ENCODE peak calls at places on chromosomes 3 and 15, in eight cellular contexts. V, Z, O, C, D, W, G and X are unnamed samples.

GRCh38 chr3:36993326-36994283 is at the start of gene MLH1:
- DNase-seq in V (peak; percentile 94), Z (peak; percentile 99), O (peak; percentile 98), C (peak; percentile 100), D (peak; percentile 100), W (peak; percentile 97), G (peak; percentile 100), X (peak; percentile 96)

GRCh38 chr3:2300938-2301337 is 202.3 kb downstream of the CNTN4 start:
- DNase-seq in V (no peak), Z (no peak), O (no peak), C (no peak), D (no peak), W (no peak), G (no peak), X (no peak)

GRCh38 chr3:136783708-136784191 is 31.6 kb upstream of the STAG1 start:
- DNase-seq in V (no peak), Z (no peak), O (no peak), C (no peak), D (peak; percentile 25), W (no peak), G (peak; percentile 16), X (no peak)

GRCh38 chr3:50585919-50586762 is 16.8 kb downstream of the HEMK1 start:
- DNase-seq in V (no peak), Z (no peak), O (no peak), C (no peak), D (no peak), W (no peak), G (no peak), X (no peak)

GRCh38 chr15:88664151-88664778 is 25.4 kb downstream of the ISG20 start:
- DNase-seq in V (no peak), Z (no peak), O (no peak), C (peak; percentile 74), D (no peak), W (no peak), G (peak; percentile 38), X (no peak)

GRCh38 chr3:7000501-7000900 is 139.6 kb downstream of the GRM7 start:
- DNase-seq in V (no peak), Z (no peak), O (no peak), C (no peak), D (peak; percentile 45), W (no peak), G (no peak), X (no peak)

GRCh38 chr3:178436773-178437172 is 99.5 kb upstream of the KCNMB2 start:
- DNase-seq in V (no peak), Z (no peak), O (no peak), C (no peak), D (peak; percentile 65), W (no peak), G (peak; percentile 72), X (no peak)

GRCh38 chr15:73660455-73660854 is 23.7 kb upstream of the CD276 start:
- DNase-seq in V (no peak), Z (no peak), O (no peak), C (no peak), D (no peak), W (no peak), G (peak; percentile 23), X (no peak)

GRCh38 chr3:42734263-42734860 is 31.8 kb upstream of the HHATL start:
- DNase-seq in V (no peak), Z (no peak), O (no peak), C (no peak), D (no peak), W (no peak), G (no peak), X (no peak)

GRCh38 chr3:42732196-42732828 is 29.7 kb upstream of the HHATL start:
- DNase-seq in V (no peak), Z (peak; percentile 35), O (no peak), C (peak; percentile 93), D (no peak), W (no peak), G (no peak), X (no peak)

GRCh38 chr3:42731476-42732195 is 29.0 kb upstream of the HHATL start:
- DNase-seq in V (no peak), Z (no peak), O (no peak), C (no peak), D (no peak), W (no peak), G (no peak), X (no peak)

GRCh38 chr3:42733501-42734262 is 31.1 kb upstream of the HHATL start:
- DNase-seq in V (no peak), Z (no peak), O (no peak), C (peak; percentile 75), D (no peak), W (no peak), G (no peak), X (no peak)

DNA sequence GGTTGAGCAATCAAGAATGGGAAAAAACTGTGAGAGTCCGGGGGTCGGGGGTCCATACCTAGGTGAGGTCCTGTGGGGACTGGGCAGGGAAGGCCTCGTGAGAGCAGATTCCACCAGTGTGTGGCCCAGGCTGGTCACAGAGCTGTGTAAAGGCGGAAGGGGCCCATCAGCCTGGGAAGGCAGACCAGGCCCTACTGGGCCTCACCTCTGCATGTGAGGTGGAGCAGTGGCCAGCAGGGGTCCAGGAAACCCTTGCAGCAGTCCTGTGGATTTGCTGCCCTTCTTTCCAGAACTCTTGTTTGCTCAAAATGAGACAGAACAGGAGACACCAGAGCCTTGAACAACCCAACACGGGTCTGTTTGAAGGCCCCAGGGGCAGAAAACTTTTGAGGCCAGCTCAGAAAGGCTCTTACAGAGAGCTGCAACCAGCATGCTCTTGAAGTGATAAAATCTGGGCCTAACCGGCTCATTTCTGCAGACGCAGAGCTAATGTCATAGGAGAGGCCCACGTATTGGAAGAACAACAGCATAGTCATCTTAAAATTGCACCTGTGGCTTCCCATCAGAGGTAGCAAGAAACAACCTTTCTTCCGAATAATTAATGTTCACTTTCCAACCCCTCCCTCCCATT is 30.3 kb upstream of the HHATL start:
- DNase-seq in V (no peak), Z (no peak), O (no peak), C (no peak), D (no peak), W (no peak), G (no peak), X (no peak)
- TF ChIP-seq CTCF in V (no peak), Z (peak; percentile 38), O (no peak), C (no peak), D (peak; percentile 9), W (no peak), G (no peak), X (peak; percentile 28)

GRCh38 chr3:165613019-165613418 is 224.2 kb downstream of the BCHE start:
- DNase-seq in V (no peak), Z (no peak), O (no peak), C (no peak), D (no peak), W (no peak), G (no peak), X (no peak)

GRCh38 chr3:165614332-165614731 is 222.9 kb downstream of the BCHE start:
- DNase-seq in V (no peak), Z (no peak), O (no peak), C (no peak), D (no peak), W (no peak), G (no peak), X (no peak)

GRCh38 chr3:165619077-165619476 is 218.1 kb downstream of the BCHE start:
- DNase-seq in V (no peak), Z (no peak), O (no peak), C (no peak), D (no peak), W (no peak), G (no peak), X (no peak)

GRCh38 chr3:165622356-165622755 is 214.9 kb downstream of the BCHE start:
- DNase-seq in V (no peak), Z (no peak), O (no peak), C (no peak), D (no peak), W (no peak), G (no peak), X (no peak)

DNA sequence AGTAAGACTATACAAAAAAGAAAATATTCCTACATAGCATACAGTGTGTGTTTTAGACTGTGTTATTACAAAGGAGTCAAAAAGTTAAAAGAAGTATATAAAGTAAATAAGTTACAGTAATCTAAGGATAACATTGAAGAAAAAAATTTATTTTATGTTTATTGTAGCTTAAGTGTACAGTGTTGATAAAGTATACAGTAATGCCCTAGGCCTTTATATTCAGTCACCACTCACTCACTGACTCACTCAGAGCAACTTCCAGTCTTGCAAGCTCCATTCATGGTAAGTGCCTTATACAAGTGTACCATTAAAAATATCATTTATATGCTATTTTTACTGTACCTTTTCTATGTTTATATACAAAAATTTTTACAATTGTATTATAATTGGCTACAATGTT is 220.1 kb downstream of the BCHE start:
- DNase-seq in V (no peak), Z (no peak), O (no peak), C (no peak), D (no peak), W (no peak), G (no peak), X (no peak)
- TF ChIP-seq CTCF in V (no peak), Z (no peak), O (no peak), C (no peak), D (no peak), W (no peak), G (no peak), X (no peak)

DNA sequence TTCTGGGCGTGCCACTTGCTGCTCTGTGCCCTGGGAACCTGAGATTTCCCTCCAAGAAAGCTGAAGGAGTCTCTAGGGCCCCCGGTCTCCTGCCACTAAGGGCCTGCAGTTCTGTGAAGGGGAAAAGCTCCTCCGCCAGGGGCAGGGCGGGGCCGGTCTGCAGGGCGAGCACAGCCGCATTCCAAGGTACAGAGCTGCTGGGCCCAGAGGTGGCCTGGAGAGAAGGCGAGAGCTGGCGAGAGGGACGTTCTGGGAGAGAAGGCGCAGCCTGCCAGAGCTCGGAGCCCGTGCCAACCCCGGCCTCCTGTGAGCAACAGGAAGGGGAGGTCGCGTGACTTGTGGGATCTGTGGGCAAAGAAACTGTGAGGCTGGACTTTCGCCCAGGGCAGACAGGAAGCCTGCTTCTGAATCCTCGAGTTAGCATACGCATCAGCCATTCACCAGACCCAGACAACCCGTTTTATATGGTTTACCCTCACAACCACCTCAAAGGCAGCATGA is 500.4 kb downstream of the SHQ1 start:
- DNase-seq in V (no peak), Z (no peak), O (peak; percentile 51), C (no peak), D (peak; percentile 90), W (no peak), G (no peak), X (no peak)
- TF ChIP-seq CTCF in V (no peak), Z (no peak), O (peak; percentile 22), C (no peak), D (peak; percentile 11), W (no peak), G (no peak), X (no peak)

GRCh38 chr15:98422086-98422478 is 226.3 kb upstream of the IGF1R start:
- DNase-seq in V (no peak), Z (no peak), O (no peak), C (no peak), D (no peak), W (no peak), G (no peak), X (no peak)

GRCh38 chr15:98425173-98425572 is 223.2 kb upstream of the IGF1R start:
- DNase-seq in V (no peak), Z (no peak), O (no peak), C (no peak), D (no peak), W (no peak), G (no peak), X (no peak)

GRCh38 chr15:98419173-98419814 is 229.0 kb upstream of the IGF1R start:
- DNase-seq in V (no peak), Z (no peak), O (no peak), C (no peak), D (no peak), W (no peak), G (no peak), X (no peak)

GRCh38 chr15:98420837-98421236 is 227.5 kb upstream of the IGF1R start:
- DNase-seq in V (no peak), Z (no peak), O (no peak), C (no peak), D (no peak), W (no peak), G (no peak), X (no peak)

GRCh38 chr15:98421419-98422085 is 226.8 kb upstream of the IGF1R start:
- DNase-seq in V (peak; percentile 56), Z (peak; percentile 91), O (peak; percentile 65), C (peak; percentile 56), D (peak; percentile 24), W (peak; percentile 75), G (peak; percentile 54), X (peak; percentile 90)
- TF ChIP-seq CTCF in V (peak; percentile 98), Z (peak; percentile 100), O (peak; percentile 98), C (peak; percentile 98), D (peak; percentile 93), W (peak; percentile 99), G (peak; percentile 97), X (peak; percentile 100)